ENCODE peak calls at places on chromosomes 4 and X, in five cellular contexts. M is ovary, R is sigmoid colon, L is IMR-90, I is spleen. W is an unnamed sample.

GRCh38 chrX:45771114-45771513 is 570.4 kb upstream of the DIPK2B start:
- DNase-seq in M (no peak), R (peak; percentile 77), L (peak; percentile 96), I (no peak), W (no peak)

GRCh38 chrX:100083146-100083715 is 326.8 kb downstream of the PCDH19 start:
- DNase-seq in M (no peak), R (no peak), L (no peak), I (no peak), W (no peak)

GRCh38 chrX:104750146-104750699 is 184.2 kb downstream of the IL1RAPL2 start:
- DNase-seq in M (no peak), R (no peak), L (no peak), I (no peak), W (peak; percentile 24)

GRCh38 chr4:21795091-21795490 is 153.5 kb downstream of the KCNIP4 start:
- DNase-seq in M (no peak), R (no peak), L (peak; percentile 18), I (no peak), W (no peak)

GRCh38 chrX:13762015-13762414 is 27.5 kb downstream of the OFD1 start:
- DNase-seq in M (no peak), R (no peak), L (no peak), I (no peak), W (no peak)

GRCh38 chrX:47958943-47959342 is 44.8 kb downstream of the ZNF182 start:
- DNase-seq in M (no peak), R (no peak), L (no peak), I (no peak), W (no peak)

GRCh38 chrX:68443155-68443868 is 10.0 kb upstream of the OPHN1 start:
- DNase-seq in M (no peak), R (no peak), L (peak; percentile 15), I (no peak), W (no peak)

GRCh38 chr4:147136308-147136707 is 190.6 kb upstream of the TTC29 start:
- DNase-seq in M (peak; percentile 71), R (no peak), L (peak; percentile 84), I (no peak), W (peak; percentile 26)

GRCh38 chr4:48899950-48900349 is 6.6 kb downstream of the OCIAD2 start:
- DNase-seq in M (no peak), R (no peak), L (peak; percentile 19), I (no peak), W (no peak)

GRCh38 chrX:96407043-96407442 is 277.6 kb upstream of the DIAPH2 start:
- DNase-seq in M (peak; percentile 59), R (no peak), L (peak; percentile 59), I (no peak), W (peak; percentile 21)

GRCh38 chr4:24655326-24655725 is 71.0 kb upstream of the DHX15 start:
- DNase-seq in M (no peak), R (no peak), L (no peak), I (no peak), W (no peak)

GRCh38 chr4:2059034-2059725 is at the start of gene NAT8L:
- DNase-seq in M (peak; percentile 46), R (no peak), L (no peak), I (no peak), W (peak; percentile 54)

GRCh38 chr4:2058264-2059033 is 678 bp upstream of the NAT8L start:
- DNase-seq in M (peak; percentile 41), R (no peak), L (no peak), I (peak; percentile 68), W (no peak)

GRCh38 chr4:2060578-2061207 is 1.6 kb downstream of the NAT8L start:
- DNase-seq in M (no peak), R (no peak), L (no peak), I (peak; percentile 62), W (peak; percentile 54)

GRCh38 chr4:2059726-2060577 is 825 bp downstream of the NAT8L start:
- DNase-seq in M (peak; percentile 41), R (no peak), L (no peak), I (peak; percentile 51), W (peak; percentile 16)

DNA sequence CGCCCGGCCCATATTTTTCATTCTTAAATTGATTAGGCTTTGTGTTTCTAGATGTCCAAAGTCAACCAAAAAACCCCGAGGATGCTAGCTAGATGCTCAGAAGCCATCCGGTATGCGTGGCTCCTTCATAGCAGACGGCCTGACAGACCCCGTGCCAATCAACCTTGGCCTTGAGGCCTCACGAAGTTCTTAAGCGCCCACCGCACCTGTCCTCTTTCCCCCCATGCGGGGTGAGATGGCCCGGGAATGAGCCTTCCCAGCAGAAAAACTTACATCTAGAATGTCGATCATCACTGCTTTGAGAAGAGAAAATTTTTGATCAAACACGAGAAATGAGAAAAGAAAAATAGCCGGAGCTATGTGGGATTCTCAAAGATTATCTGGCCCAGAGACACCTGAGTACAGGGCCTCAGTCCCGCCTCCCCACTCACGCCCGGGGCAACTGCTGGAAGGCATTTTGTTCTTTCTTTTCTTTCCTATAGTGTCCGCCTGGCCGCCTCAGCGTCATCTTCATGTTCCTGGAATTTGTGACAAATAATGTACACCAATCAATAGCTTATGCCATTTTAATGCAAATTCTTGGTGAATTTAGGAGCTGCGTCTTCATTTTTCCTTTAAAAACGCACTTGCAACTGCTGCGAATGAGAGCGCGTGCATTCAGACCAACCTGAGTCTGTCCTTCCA is 1.6 kb upstream of the NAT8L start:
- DNase-seq in M (no peak), R (no peak), L (no peak), I (peak; percentile 53), W (no peak)
- H3K27me3 ChIP-seq in M (peaks cover 2% of the 10 kb centered on the region), R (peaks cover 88% of the 10 kb centered on the region), L (peaks cover 55% of the 10 kb centered on the region), I (peaks cover 85% of the 10 kb centered on the region), W (peaks cover 21% of the 10 kb centered on the region)

GRCh38 chr4:102344955-102345794 is at the start of gene SLC39A8:
- DNase-seq in M (peak; percentile 89), R (peak; percentile 92), L (peak; percentile 44), I (peak; percentile 97), W (peak; percentile 92)
- TF ChIP-seq POLR2A in M (peak; percentile 70), R (peak; percentile 41), L (no peak), I (no peak), W (peak; percentile 46)

GRCh38 chrX:54481751-54482150 is 14.3 kb downstream of the FGD1 start:
- DNase-seq in M (no peak), R (no peak), L (no peak), I (no peak), W (no peak)
- H3K27me3 ChIP-seq in M (no peaks in the 10 kb centered on the region), R (no peaks in the 10 kb centered on the region), L (no peaks in the 10 kb centered on the region), I (no peaks in the 10 kb centered on the region), W (no peaks in the 10 kb centered on the region)

DNA sequence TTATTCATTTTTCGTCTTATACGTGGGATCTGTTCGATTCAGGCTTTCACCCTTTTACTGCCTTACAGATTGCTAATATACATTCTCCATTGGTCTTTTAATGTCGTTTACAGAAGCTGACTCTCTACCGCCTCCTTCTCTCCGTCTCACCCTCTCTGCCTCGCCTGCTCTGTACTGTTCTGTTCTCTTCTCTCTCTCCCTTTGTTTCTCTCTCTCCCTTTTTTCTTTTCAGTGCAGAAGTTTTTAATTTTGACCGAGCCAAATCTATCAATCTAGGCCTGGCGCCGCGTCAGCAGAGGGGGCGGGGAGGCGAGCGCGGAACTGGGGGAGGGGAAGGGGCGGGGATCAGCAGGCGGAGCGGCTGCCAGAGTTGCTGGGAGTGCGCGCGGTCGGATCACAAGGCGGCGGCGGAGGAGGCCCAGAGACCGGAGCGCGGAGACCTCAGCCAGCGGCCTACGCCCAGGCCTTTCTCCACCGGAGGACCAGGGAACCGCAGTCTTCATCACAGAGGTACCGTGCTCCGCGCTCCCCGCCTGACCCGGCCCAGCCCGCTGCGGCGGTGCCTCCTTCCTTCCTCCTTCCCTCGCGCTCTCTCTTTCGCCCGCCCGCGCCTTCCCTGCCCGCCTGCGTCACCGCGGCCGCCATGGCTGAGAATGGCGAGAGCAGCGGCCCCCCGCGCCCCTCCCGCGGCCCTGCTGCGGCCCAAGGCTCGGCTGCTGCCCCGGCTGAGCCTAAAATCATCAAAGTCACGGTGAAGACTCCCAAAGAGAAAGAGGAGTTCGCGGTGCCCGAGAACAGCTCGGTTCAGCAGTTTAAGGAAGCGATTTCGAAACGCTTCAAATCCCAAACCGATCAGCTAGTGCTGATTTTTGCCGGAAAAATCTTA is at the start of gene UBQLN2:
- DNase-seq in M (peak; percentile 86), R (peak; percentile 92), L (peak; percentile 70), I (peak; percentile 93), W (peak; percentile 86)
- TF ChIP-seq POLR2A in M (peak; percentile 76), R (peak; percentile 73), L (peak; percentile 77), I (no peak), W (peak; percentile 60)

DNA sequence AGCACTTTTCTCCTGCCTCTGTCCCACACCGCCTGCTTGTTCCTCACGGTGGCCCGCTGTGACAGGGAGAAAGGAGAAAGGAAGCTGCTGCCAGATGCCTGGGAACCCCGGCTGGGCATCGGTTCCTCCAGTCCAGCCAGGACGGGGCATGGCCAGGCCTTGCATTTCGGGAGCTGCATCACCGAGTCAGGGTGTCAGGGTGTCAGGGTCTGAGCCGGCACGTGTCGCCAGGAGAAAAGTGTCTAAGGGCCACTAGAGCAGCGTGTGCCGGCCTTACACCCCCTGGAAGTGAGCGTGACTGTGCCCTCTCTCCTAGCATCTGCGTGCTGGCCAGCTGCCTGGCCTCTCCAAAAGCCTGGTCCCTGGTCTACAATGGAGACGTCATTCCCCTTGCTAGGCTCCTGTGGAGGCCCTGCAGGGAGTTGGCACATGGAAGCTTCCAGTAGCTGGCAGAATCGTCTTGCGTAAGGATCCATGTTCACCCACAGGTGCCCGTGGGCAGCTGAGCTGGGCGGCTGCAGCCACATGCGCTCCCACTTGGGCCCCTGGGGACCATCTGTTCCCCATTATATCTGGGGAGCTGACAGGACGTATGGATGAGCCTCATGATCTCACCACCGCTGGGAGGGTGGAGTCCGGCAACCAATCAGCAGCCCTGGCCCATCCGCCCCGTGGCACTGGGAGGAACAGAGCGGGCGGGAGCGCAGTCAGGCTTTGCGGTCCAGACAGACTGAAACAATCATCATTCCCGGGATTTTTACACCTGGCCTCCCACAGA is 39.9 kb upstream of the HMX1 start:
- DNase-seq in M (peak; percentile 17), R (peak; percentile 56), L (no peak), I (peak; percentile 67), W (no peak)
- H3K27me3 ChIP-seq in M (no peaks in the 10 kb centered on the region), R (peaks cover 34% of the 10 kb centered on the region), L (no peaks in the 10 kb centered on the region), I (peaks cover 6% of the 10 kb centered on the region), W (peaks cover 33% of the 10 kb centered on the region)

GRCh38 chr4:53591372-53591892 is at the start of gene LNX1:
- DNase-seq in M (no peak), R (no peak), L (no peak), I (no peak), W (no peak)
- TF ChIP-seq POLR2A in M (no peak), R (peak; percentile 81), L (no peak), I (no peak), W (no peak)

GRCh38 chrX:131513159-131513914 is 30.5 kb upstream of the OR13H1 start:
- DNase-seq in M (no peak), R (no peak), L (no peak), I (peak; percentile 53), W (no peak)
- H3K27me3 ChIP-seq in M (no peaks in the 10 kb centered on the region), R (no peaks in the 10 kb centered on the region), L (peaks cover 2% of the 10 kb centered on the region), I (no peaks in the 10 kb centered on the region), W (no peaks in the 10 kb centered on the region)

DNA sequence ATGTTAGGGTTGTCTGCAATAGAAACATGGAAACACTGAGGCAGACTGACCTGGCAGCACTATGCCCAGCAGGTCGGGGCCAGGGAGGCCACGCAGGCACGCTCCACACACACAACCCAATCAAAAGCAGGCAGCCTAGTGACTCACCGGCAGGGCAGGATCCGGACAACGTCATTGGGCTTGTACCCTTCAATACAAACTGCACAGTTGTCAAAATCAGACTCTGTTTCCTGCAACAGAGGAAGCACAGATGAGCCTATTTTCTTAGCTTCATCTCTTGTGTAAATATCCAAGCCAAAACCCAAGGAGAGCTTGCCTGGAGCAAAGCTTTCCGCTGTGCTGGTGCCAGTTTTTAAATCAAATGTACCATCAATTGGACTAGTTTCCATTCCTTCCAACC is 185.8 kb downstream of the RNF150 start:
- DNase-seq in M (no peak), R (peak; percentile 94), L (no peak), I (no peak), W (no peak)
- TF ChIP-seq POLR2A in M (no peak), R (no peak), L (no peak), I (no peak), W (no peak)

W was measured in heart left ventricle.